ENCODE peak calls at places on chromosomes 2 and 18, in nine cellular contexts. Q is naive B cell; G is activated naive CD8-positive, alpha-beta T cell treated with anti-CD3 and anti-CD28 coated beads, Interleukin-2, amount 50 U/mL, for 24 hours; S is LoVo; J is T-cell; I is RCC 7860; O is Caki2; P is RPMI7951; K is tibial artery. R is an unnamed sample.

GRCh38 chr2:69214898-69215297 is 172.1 kb downstream of the GFPT1 start:
- DNase-seq in Q (no peak), G (no peak), S (no peak), J (no peak), I (peak), O (no peak), P (peak), K (no peak), R (no peak)

GRCh38 chr2:176653856-176654443 is 384.7 kb downstream of the MTX2 start:
- DNase-seq in Q (no peak), G (peak), S (peak), J (no peak), I (peak), O (peak), P (peak), K (peak), R (peak)

GRCh38 chr2:3303583-3304406 is 73.8 kb downstream of the EIPR1 start:
- DNase-seq in Q (peak), G (peak), S (peak), J (peak), I (peak), O (peak), P (peak), K (peak), R (peak)

GRCh38 chr2:241490444-241490760 is 18.0 kb downstream of the STK25 start:
- DNase-seq in Q (no peak), G (no peak), S (no peak), J (no peak), I (no peak), O (no peak), P (peak), K (no peak), R (no peak)

GRCh38 chr2:234690569-234691225 is 193.8 kb upstream of the ARL4C start:
- DNase-seq in Q (no peak), G (no peak), S (no peak), J (no peak), I (no peak), O (no peak), P (peak), K (no peak), R (no peak)

GRCh38 chr2:119871725-119872124 is 112.0 kb downstream of the PTPN4 start:
- DNase-seq in Q (no peak), G (no peak), S (no peak), J (no peak), I (no peak), O (no peak), P (no peak), K (no peak), R (no peak)

GRCh38 chr2:38909872-38910271 is 20.2 kb downstream of the ARHGEF33 start:
- DNase-seq in Q (no peak), G (no peak), S (no peak), J (no peak), I (no peak), O (no peak), P (no peak), K (no peak), R (no peak)

GRCh38 chr18:75727479-75727878 is 300.0 kb upstream of the SMIM21 start:
- DNase-seq in Q (no peak), G (peak), S (no peak), J (no peak), I (no peak), O (no peak), P (peak), K (no peak), R (no peak)

GRCh38 chr2:65017335-65017734 is 28.1 kb downstream of the SLC1A4 start:
- DNase-seq in Q (peak), G (no peak), S (no peak), J (no peak), I (no peak), O (no peak), P (no peak), K (no peak), R (no peak)

GRCh38 chr2:105660489-105660888 is 84.2 kb upstream of the NCK2 start:
- DNase-seq in Q (no peak), G (no peak), S (no peak), J (no peak), I (no peak), O (no peak), P (no peak), K (no peak), R (no peak)

GRCh38 chr2:45089554-45090261 is 80.5 kb upstream of the SIX2 start:
- DNase-seq in Q (no peak), G (no peak), S (no peak), J (no peak), I (no peak), O (no peak), P (no peak), K (no peak), R (no peak)

GRCh38 chr2:217710218-217710565 is 292.6 kb downstream of the TNS1 start:
- DNase-seq in Q (no peak), G (no peak), S (no peak), J (no peak), I (no peak), O (no peak), P (peak), K (no peak), R (no peak)

R was measured in DMS 273 treated with DMSO at 0.1 percent for 48 hours.